ENCODE peak calls at places on chromosome 16, in eight cellular contexts. One of them, this sample, is unnamed.

GRCh38 chr16:27289669-27290068 is 21.1 kb upstream of the NSMCE1 start:
- DNase-seq in DND-41: no peak
- DNase-seq in keratinocyte: no peak
- DNase-seq in cardiac fibroblast: no peak
- DNase-seq in testis: no peak
- DNase-seq in CD8-positive, alpha-beta T cell: no peak
- DNase-seq in uterus: no peak
- DNase-seq in fibroblast of mammary gland: no peak
- DNase-seq in this sample: no peak

GRCh38 chr16:3179651-3180050 is 8.4 kb upstream of the OR1F1 start:
- DNase-seq in DND-41: no peak
- DNase-seq in keratinocyte: no peak
- DNase-seq in cardiac fibroblast: no peak
- DNase-seq in testis: no peak
- DNase-seq in CD8-positive, alpha-beta T cell: no peak
- DNase-seq in uterus: no peak
- DNase-seq in fibroblast of mammary gland: no peak
- DNase-seq in this sample: no peak

GRCh38 chr16:69706256-69706974 is 19.9 kb downstream of the NQO1 start:
- DNase-seq in DND-41: no peak
- DNase-seq in keratinocyte: no peak
- DNase-seq in cardiac fibroblast: peak; percentile 61
- DNase-seq in testis: no peak
- DNase-seq in CD8-positive, alpha-beta T cell: no peak
- DNase-seq in uterus: no peak
- DNase-seq in fibroblast of mammary gland: peak; percentile 33
- DNase-seq in this sample: peak; percentile 44

GRCh38 chr16:56382901-56383355 is 42.4 kb downstream of the AMFR start:
- DNase-seq in DND-41: no peak
- DNase-seq in keratinocyte: peak; percentile 77
- DNase-seq in cardiac fibroblast: no peak
- DNase-seq in testis: no peak
- DNase-seq in CD8-positive, alpha-beta T cell: no peak
- DNase-seq in uterus: no peak
- DNase-seq in fibroblast of mammary gland: peak; percentile 64
- DNase-seq in this sample: no peak

GRCh38 chr16:69796285-69797118 is 34.4 kb downstream of the WWP2 start:
- DNase-seq in DND-41: peak; percentile 15
- DNase-seq in keratinocyte: peak; percentile 9
- DNase-seq in cardiac fibroblast: peak; percentile 85
- DNase-seq in testis: peak; percentile 41
- DNase-seq in CD8-positive, alpha-beta T cell: peak; percentile 16
- DNase-seq in uterus: peak; percentile 25
- DNase-seq in fibroblast of mammary gland: peak; percentile 82
- DNase-seq in this sample: peak; percentile 88

GRCh38 chr16:71311553-71312158 is 22.5 kb upstream of the CMTR2 start:
- DNase-seq in DND-41: peak; percentile 51
- DNase-seq in keratinocyte: no peak
- DNase-seq in cardiac fibroblast: peak; percentile 27
- DNase-seq in testis: peak; percentile 62
- DNase-seq in CD8-positive, alpha-beta T cell: peak; percentile 19
- DNase-seq in uterus: no peak
- DNase-seq in fibroblast of mammary gland: peak; percentile 14
- DNase-seq in this sample: peak; percentile 27

GRCh38 chr16:5502467-5502869 is 404.9 kb upstream of the EEF2KMT start:
- DNase-seq in DND-41: peak; percentile 12
- DNase-seq in keratinocyte: no peak
- DNase-seq in cardiac fibroblast: no peak
- DNase-seq in testis: peak; percentile 19
- DNase-seq in CD8-positive, alpha-beta T cell: no peak
- DNase-seq in uterus: no peak
- DNase-seq in fibroblast of mammary gland: no peak
- DNase-seq in this sample: no peak

GRCh38 chr16:27430923-27431484 is 29.0 kb downstream of the IL21R start:
- DNase-seq in DND-41: no peak
- DNase-seq in keratinocyte: no peak
- DNase-seq in cardiac fibroblast: peak; percentile 32
- DNase-seq in testis: no peak
- DNase-seq in CD8-positive, alpha-beta T cell: peak; percentile 8
- DNase-seq in uterus: no peak
- DNase-seq in fibroblast of mammary gland: peak; percentile 47
- DNase-seq in this sample: peak; percentile 69

GRCh38 chr16:27301236-27301861 is 12.4 kb upstream of the IL4R start:
- DNase-seq in DND-41: no peak
- DNase-seq in keratinocyte: no peak
- DNase-seq in cardiac fibroblast: no peak
- DNase-seq in testis: no peak
- DNase-seq in CD8-positive, alpha-beta T cell: no peak
- DNase-seq in uterus: no peak
- DNase-seq in fibroblast of mammary gland: no peak
- DNase-seq in this sample: no peak

GRCh38 chr16:70800306-70800705 is 652 bp downstream of the VAC14 start:
- DNase-seq in DND-41: no peak
- DNase-seq in keratinocyte: no peak
- DNase-seq in cardiac fibroblast: no peak
- DNase-seq in testis: no peak
- DNase-seq in CD8-positive, alpha-beta T cell: no peak
- DNase-seq in uterus: no peak
- DNase-seq in fibroblast of mammary gland: no peak
- DNase-seq in this sample: no peak

GRCh38 chr16:18072161-18072560 is 264.4 kb downstream of the NPIPA8 start:
- DNase-seq in DND-41: no peak
- DNase-seq in keratinocyte: no peak
- DNase-seq in cardiac fibroblast: no peak
- DNase-seq in testis: no peak
- DNase-seq in CD8-positive, alpha-beta T cell: no peak
- DNase-seq in uterus: no peak
- DNase-seq in fibroblast of mammary gland: no peak
- DNase-seq in this sample: no peak

GRCh38 chr16:24838554-24839266 is 7.1 kb upstream of the SLC5A11 start:
- DNase-seq in DND-41: no peak
- DNase-seq in keratinocyte: no peak
- DNase-seq in cardiac fibroblast: peak; percentile 75
- DNase-seq in testis: peak; percentile 80
- DNase-seq in CD8-positive, alpha-beta T cell: no peak
- DNase-seq in uterus: no peak
- DNase-seq in fibroblast of mammary gland: peak; percentile 63
- DNase-seq in this sample: peak; percentile 74

GRCh38 chr16:56041556-56042140 is 149.6 kb upstream of the GNAO1 start:
- DNase-seq in DND-41: peak; percentile 20
- DNase-seq in keratinocyte: no peak
- DNase-seq in cardiac fibroblast: peak; percentile 2
- DNase-seq in testis: peak; percentile 52
- DNase-seq in CD8-positive, alpha-beta T cell: no peak
- DNase-seq in uterus: no peak
- DNase-seq in fibroblast of mammary gland: no peak
- DNase-seq in this sample: no peak

GRCh38 chr16:1408171-1408837 is 6.2 kb downstream of the UNKL start:
- DNase-seq in DND-41: peak; percentile 96
- DNase-seq in keratinocyte: no peak
- DNase-seq in cardiac fibroblast: peak; percentile 90
- DNase-seq in testis: peak; percentile 97
- DNase-seq in CD8-positive, alpha-beta T cell: peak; percentile 98
- DNase-seq in uterus: peak; percentile 95
- DNase-seq in fibroblast of mammary gland: peak; percentile 81
- DNase-seq in this sample: peak; percentile 89

GRCh38 chr16:27746076-27746855 is 196.3 kb downstream of the KATNIP start:
- DNase-seq in DND-41: no peak
- DNase-seq in keratinocyte: no peak
- DNase-seq in cardiac fibroblast: no peak
- DNase-seq in testis: no peak
- DNase-seq in CD8-positive, alpha-beta T cell: no peak
- DNase-seq in uterus: no peak
- DNase-seq in fibroblast of mammary gland: no peak
- DNase-seq in this sample: no peak

GRCh38 chr16:8948831-8949230 is 14.9 kb downstream of the USP7 start:
- DNase-seq in DND-41: no peak
- DNase-seq in keratinocyte: no peak
- DNase-seq in cardiac fibroblast: no peak
- DNase-seq in testis: no peak
- DNase-seq in CD8-positive, alpha-beta T cell: no peak
- DNase-seq in uterus: no peak
- DNase-seq in fibroblast of mammary gland: no peak
- DNase-seq in this sample: no peak

GRCh38 chr16:35557731-35558130 is 2098.3 kb downstream of the TP53TG3F start:
- DNase-seq in DND-41: no peak
- DNase-seq in keratinocyte: no peak
- DNase-seq in cardiac fibroblast: no peak
- DNase-seq in testis: no peak
- DNase-seq in CD8-positive, alpha-beta T cell: no peak
- DNase-seq in uterus: no peak
- DNase-seq in fibroblast of mammary gland: no peak
- DNase-seq in this sample: no peak

GRCh38 chr16:71537643-71538042 is 11.4 kb downstream of the CHST4 start:
- DNase-seq in DND-41: peak; percentile 43
- DNase-seq in keratinocyte: peak; percentile 25
- DNase-seq in cardiac fibroblast: peak; percentile 61
- DNase-seq in testis: peak; percentile 58
- DNase-seq in CD8-positive, alpha-beta T cell: peak; percentile 18
- DNase-seq in uterus: no peak
- DNase-seq in fibroblast of mammary gland: peak; percentile 47
- DNase-seq in this sample: peak; percentile 77

GRCh38 chr16:86015606-86016005 is 116.6 kb downstream of the IRF8 start:
- DNase-seq in DND-41: no peak
- DNase-seq in keratinocyte: no peak
- DNase-seq in cardiac fibroblast: no peak
- DNase-seq in testis: no peak
- DNase-seq in CD8-positive, alpha-beta T cell: no peak
- DNase-seq in uterus: no peak
- DNase-seq in fibroblast of mammary gland: no peak
- DNase-seq in this sample: no peak

GRCh38 chr16:24036614-24037013 is 200.8 kb downstream of the PRKCB start:
- DNase-seq in DND-41: peak; percentile 51
- DNase-seq in keratinocyte: no peak
- DNase-seq in cardiac fibroblast: peak; percentile 63
- DNase-seq in testis: peak; percentile 71
- DNase-seq in CD8-positive, alpha-beta T cell: peak; percentile 27
- DNase-seq in uterus: no peak
- DNase-seq in fibroblast of mammary gland: peak; percentile 44
- DNase-seq in this sample: peak; percentile 61

GRCh38 chr16:12387786-12388185 is 411.3 kb downstream of the SNX29 start:
- DNase-seq in DND-41: no peak
- DNase-seq in keratinocyte: no peak
- DNase-seq in cardiac fibroblast: no peak
- DNase-seq in testis: no peak
- DNase-seq in CD8-positive, alpha-beta T cell: no peak
- DNase-seq in uterus: no peak
- DNase-seq in fibroblast of mammary gland: no peak
- DNase-seq in this sample: no peak

GRCh38 chr16:80900593-80900954 is 96.2 kb upstream of the CDYL2 start:
- DNase-seq in DND-41: no peak
- DNase-seq in keratinocyte: no peak
- DNase-seq in cardiac fibroblast: no peak
- DNase-seq in testis: no peak
- DNase-seq in CD8-positive, alpha-beta T cell: no peak
- DNase-seq in uterus: no peak
- DNase-seq in fibroblast of mammary gland: no peak
- DNase-seq in this sample: no peak
- H3K4me3 ChIP-seq in DND-41: no peak overlapping the region
- H3K4me3 ChIP-seq in keratinocyte: no peak overlapping the region
- H3K4me3 ChIP-seq in cardiac fibroblast: peak overlapping the region; percentile 38
- H3K4me3 ChIP-seq in testis: no peak overlapping the region
- H3K4me3 ChIP-seq in CD8-positive, alpha-beta T cell: no peak overlapping the region
- H3K4me3 ChIP-seq in uterus: no peak overlapping the region
- H3K4me3 ChIP-seq in fibroblast of mammary gland: peak overlapping the region; percentile 9
- H3K4me3 ChIP-seq in this sample: peak overlapping the region; percentile 39

DNA sequence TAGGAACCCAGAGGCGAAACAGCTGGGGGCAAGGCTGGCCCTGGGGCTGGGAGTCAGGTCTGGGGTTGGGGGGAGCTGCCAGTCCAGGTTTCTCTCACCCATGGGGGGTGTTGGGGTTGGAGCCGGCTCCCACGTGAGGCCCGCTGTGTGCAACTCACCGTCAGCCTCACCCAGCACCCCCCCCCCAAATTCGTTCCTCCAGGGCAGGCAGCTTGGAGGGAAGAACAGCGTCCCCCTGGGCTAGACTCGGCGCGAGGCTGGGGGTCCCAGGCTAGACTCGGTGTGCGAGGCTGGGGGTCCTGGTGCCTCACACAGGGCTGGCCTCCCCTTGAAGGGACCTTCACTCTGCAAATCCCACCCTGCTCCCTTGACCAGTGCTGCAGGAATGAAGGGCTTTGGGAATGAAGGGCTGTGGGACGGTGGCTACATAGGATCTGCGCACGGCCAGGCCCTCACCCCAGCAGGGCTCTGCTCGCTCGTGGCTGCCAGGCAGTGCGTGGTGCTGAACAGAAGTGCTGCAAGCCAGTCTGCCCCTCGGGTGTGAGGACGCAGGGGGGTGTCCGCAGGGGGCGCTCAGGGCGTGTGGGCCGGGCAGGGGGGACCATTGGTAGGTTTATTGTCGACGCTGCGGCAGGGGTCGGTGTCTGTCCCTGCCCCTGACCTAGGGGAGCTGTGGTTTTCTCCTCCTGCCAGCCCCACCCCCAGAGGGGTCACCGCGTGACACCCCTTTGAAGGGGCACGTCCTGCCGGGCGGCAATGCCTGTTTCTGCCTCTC is 74.7 kb downstream of the KLHDC4 start:
- DNase-seq in DND-41: no peak
- DNase-seq in keratinocyte: no peak
- DNase-seq in cardiac fibroblast: no peak
- DNase-seq in testis: no peak
- DNase-seq in CD8-positive, alpha-beta T cell: no peak
- DNase-seq in uterus: no peak
- DNase-seq in fibroblast of mammary gland: no peak
- DNase-seq in this sample: no peak
- TF ChIP-seq CTCF in DND-41: no peak
- TF ChIP-seq CTCF in keratinocyte: no peak
- TF ChIP-seq CTCF in cardiac fibroblast: no peak
- TF ChIP-seq CTCF in testis: no peak
- TF ChIP-seq CTCF in CD8-positive, alpha-beta T cell: no peak
- TF ChIP-seq CTCF in uterus: no peak
- TF ChIP-seq CTCF in fibroblast of mammary gland: no peak
- TF ChIP-seq CTCF in this sample: no peak

GRCh38 chr16:89170346-89171215 is 967 bp upstream of the CDH15 start:
- DNase-seq in DND-41: peak; percentile 42
- DNase-seq in keratinocyte: no peak
- DNase-seq in cardiac fibroblast: no peak
- DNase-seq in testis: no peak
- DNase-seq in CD8-positive, alpha-beta T cell: no peak
- DNase-seq in uterus: no peak
- DNase-seq in fibroblast of mammary gland: no peak
- DNase-seq in this sample: no peak
- H3K4me3 ChIP-seq in DND-41: no peak overlapping the region
- H3K4me3 ChIP-seq in keratinocyte: no peak overlapping the region
- H3K4me3 ChIP-seq in cardiac fibroblast: no peak overlapping the region
- H3K4me3 ChIP-seq in testis: no peak overlapping the region
- H3K4me3 ChIP-seq in CD8-positive, alpha-beta T cell: peak overlapping the region; percentile 50
- H3K4me3 ChIP-seq in uterus: no peak overlapping the region
- H3K4me3 ChIP-seq in fibroblast of mammary gland: no peak overlapping the region
- H3K4me3 ChIP-seq in this sample: peak overlapping the region; percentile 20

DNA sequence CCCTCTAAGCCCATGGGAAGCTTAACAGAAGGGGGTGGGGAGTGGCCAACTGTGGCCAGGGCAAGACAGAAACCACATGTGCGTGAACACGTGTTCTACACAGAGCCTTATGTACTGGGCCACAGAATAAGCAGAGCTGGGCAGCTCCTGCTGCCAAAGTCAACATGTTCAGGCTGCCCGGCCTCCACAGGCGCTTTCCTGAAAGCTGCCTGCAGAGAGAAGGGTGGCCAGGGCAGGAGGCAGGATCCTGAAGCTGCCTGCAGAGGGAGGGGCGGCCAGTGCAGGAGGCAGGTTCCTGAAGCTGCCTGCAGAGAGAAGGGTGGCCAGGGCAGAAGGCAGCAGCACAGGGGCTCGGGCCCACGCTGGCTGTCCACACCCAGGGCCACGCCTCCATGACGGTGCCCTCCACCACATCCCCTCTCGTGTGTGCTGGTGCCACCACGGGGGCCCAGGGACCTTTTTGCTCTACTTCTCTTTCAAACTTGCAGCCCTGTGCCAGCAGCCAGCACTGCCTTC is 79.5 kb downstream of the ANKRD11 start:
- DNase-seq in DND-41: no peak
- DNase-seq in keratinocyte: no peak
- DNase-seq in cardiac fibroblast: peak; percentile 91
- DNase-seq in testis: peak; percentile 78
- DNase-seq in CD8-positive, alpha-beta T cell: peak; percentile 27
- DNase-seq in uterus: no peak
- DNase-seq in fibroblast of mammary gland: peak; percentile 93
- DNase-seq in this sample: peak; percentile 98
- TF ChIP-seq CTCF in DND-41: no peak
- TF ChIP-seq CTCF in keratinocyte: no peak
- TF ChIP-seq CTCF in cardiac fibroblast: peak; percentile 6
- TF ChIP-seq CTCF in testis: peak; percentile 19
- TF ChIP-seq CTCF in CD8-positive, alpha-beta T cell: no peak
- TF ChIP-seq CTCF in uterus: no peak
- TF ChIP-seq CTCF in fibroblast of mammary gland: peak; percentile 11
- TF ChIP-seq CTCF in this sample: peak; percentile 51

This sample was measured in choroid plexus epithelial cell.